ENCODE peak calls at places on chromosomes 11 and 22, in ten cellular contexts. One of them, this sample, is unnamed. For H3K4me1, the result is how much of the 10 kb centered on the place peaks cover.

GRCh38 chr11:113796663-113797259 is 17.2 kb downstream of the CLDN25 start:
- DNase-seq in left ventricle myocardium inferior: no peak
- DNase-seq in fibroblast of lung: peak
- DNase-seq in pancreas: peak
- DNase-seq in CD8-positive, alpha-beta T cell: no peak
- DNase-seq in heart left ventricle: no peak
- DNase-seq in mesenchymal stem cell: peak
- DNase-seq in mammary epithelial cell: peak
- DNase-seq in IMR-90: peak
- DNase-seq in CD8-positive, alpha-beta memory T cell: no peak
- DNase-seq in this sample: peak

GRCh38 chr11:8281266-8281665 is 17.6 kb upstream of the LMO1 start:
- DNase-seq in left ventricle myocardium inferior: no peak
- DNase-seq in fibroblast of lung: no peak
- DNase-seq in pancreas: no peak
- DNase-seq in CD8-positive, alpha-beta T cell: no peak
- DNase-seq in heart left ventricle: peak
- DNase-seq in mesenchymal stem cell: no peak
- DNase-seq in mammary epithelial cell: no peak
- DNase-seq in IMR-90: no peak
- DNase-seq in CD8-positive, alpha-beta memory T cell: no peak
- DNase-seq in this sample: no peak

GRCh38 chr11:129853508-129854228 is 38.0 kb downstream of the TMEM45B start:
- DNase-seq in left ventricle myocardium inferior: no peak
- DNase-seq in fibroblast of lung: peak
- DNase-seq in pancreas: peak
- DNase-seq in CD8-positive, alpha-beta T cell: peak
- DNase-seq in heart left ventricle: no peak
- DNase-seq in mesenchymal stem cell: peak
- DNase-seq in mammary epithelial cell: peak
- DNase-seq in IMR-90: peak
- DNase-seq in CD8-positive, alpha-beta memory T cell: peak
- DNase-seq in this sample: peak

GRCh38 chr11:35622070-35622469 is 3.8 kb downstream of the FJX1 start:
- DNase-seq in left ventricle myocardium inferior: no peak
- DNase-seq in fibroblast of lung: peak
- DNase-seq in pancreas: no peak
- DNase-seq in CD8-positive, alpha-beta T cell: no peak
- DNase-seq in heart left ventricle: no peak
- DNase-seq in mesenchymal stem cell: peak
- DNase-seq in mammary epithelial cell: peak
- DNase-seq in IMR-90: peak
- DNase-seq in CD8-positive, alpha-beta memory T cell: no peak
- DNase-seq in this sample: no peak

GRCh38 chr22:29205598-29206371 is at the start of gene EMID1:
- DNase-seq in left ventricle myocardium inferior: peak
- DNase-seq in fibroblast of lung: no peak
- DNase-seq in pancreas: peak
- DNase-seq in CD8-positive, alpha-beta T cell: no peak
- DNase-seq in heart left ventricle: no peak
- DNase-seq in mesenchymal stem cell: peak
- DNase-seq in mammary epithelial cell: no peak
- DNase-seq in IMR-90: peak
- DNase-seq in CD8-positive, alpha-beta memory T cell: no peak
- DNase-seq in this sample: peak

GRCh38 chr11:13963169-13963948 is 836 bp downstream of the SPON1 start:
- DNase-seq in left ventricle myocardium inferior: peak
- DNase-seq in fibroblast of lung: peak
- DNase-seq in pancreas: no peak
- DNase-seq in CD8-positive, alpha-beta T cell: no peak
- DNase-seq in heart left ventricle: no peak
- DNase-seq in mesenchymal stem cell: peak
- DNase-seq in mammary epithelial cell: no peak
- DNase-seq in IMR-90: peak
- DNase-seq in CD8-positive, alpha-beta memory T cell: peak
- DNase-seq in this sample: peak

GRCh38 chr11:113446112-113446511 is 29.1 kb downstream of the DRD2 start:
- DNase-seq in left ventricle myocardium inferior: no peak
- DNase-seq in fibroblast of lung: no peak
- DNase-seq in pancreas: no peak
- DNase-seq in CD8-positive, alpha-beta T cell: no peak
- DNase-seq in heart left ventricle: no peak
- DNase-seq in mesenchymal stem cell: peak
- DNase-seq in mammary epithelial cell: peak
- DNase-seq in IMR-90: no peak
- DNase-seq in CD8-positive, alpha-beta memory T cell: no peak
- DNase-seq in this sample: no peak

GRCh38 chr11:73225851-73226250 is 7.8 kb downstream of the P2RY2 start:
- DNase-seq in left ventricle myocardium inferior: no peak
- DNase-seq in fibroblast of lung: no peak
- DNase-seq in pancreas: no peak
- DNase-seq in CD8-positive, alpha-beta T cell: no peak
- DNase-seq in heart left ventricle: no peak
- DNase-seq in mesenchymal stem cell: no peak
- DNase-seq in mammary epithelial cell: no peak
- DNase-seq in IMR-90: no peak
- DNase-seq in CD8-positive, alpha-beta memory T cell: no peak
- DNase-seq in this sample: no peak

GRCh38 chr11:76471378-76471777 is 26.6 kb downstream of the EMSY start:
- DNase-seq in left ventricle myocardium inferior: no peak
- DNase-seq in fibroblast of lung: no peak
- DNase-seq in pancreas: no peak
- DNase-seq in CD8-positive, alpha-beta T cell: no peak
- DNase-seq in heart left ventricle: no peak
- DNase-seq in mesenchymal stem cell: no peak
- DNase-seq in mammary epithelial cell: no peak
- DNase-seq in IMR-90: no peak
- DNase-seq in CD8-positive, alpha-beta memory T cell: no peak
- DNase-seq in this sample: no peak

GRCh38 chr11:75733346-75734107 is 15.9 kb downstream of the MOGAT2 start:
- DNase-seq in left ventricle myocardium inferior: peak
- DNase-seq in fibroblast of lung: no peak
- DNase-seq in pancreas: no peak
- DNase-seq in CD8-positive, alpha-beta T cell: no peak
- DNase-seq in heart left ventricle: peak
- DNase-seq in mesenchymal stem cell: no peak
- DNase-seq in mammary epithelial cell: peak
- DNase-seq in IMR-90: no peak
- DNase-seq in CD8-positive, alpha-beta memory T cell: no peak
- DNase-seq in this sample: peak

GRCh38 chr11:4891996-4892640 is 10.4 kb downstream of the OR51T1 start:
- DNase-seq in left ventricle myocardium inferior: no peak
- DNase-seq in fibroblast of lung: peak
- DNase-seq in pancreas: no peak
- DNase-seq in CD8-positive, alpha-beta T cell: no peak
- DNase-seq in heart left ventricle: no peak
- DNase-seq in mesenchymal stem cell: peak
- DNase-seq in mammary epithelial cell: peak
- DNase-seq in IMR-90: peak
- DNase-seq in CD8-positive, alpha-beta memory T cell: no peak
- DNase-seq in this sample: no peak

GRCh38 chr22:43136255-43136654 is 6.9 kb downstream of the MCAT start:
- DNase-seq in left ventricle myocardium inferior: peak
- DNase-seq in fibroblast of lung: peak
- DNase-seq in pancreas: no peak
- DNase-seq in CD8-positive, alpha-beta T cell: peak
- DNase-seq in heart left ventricle: no peak
- DNase-seq in mesenchymal stem cell: peak
- DNase-seq in mammary epithelial cell: no peak
- DNase-seq in IMR-90: peak
- DNase-seq in CD8-positive, alpha-beta memory T cell: peak
- DNase-seq in this sample: no peak

DNA sequence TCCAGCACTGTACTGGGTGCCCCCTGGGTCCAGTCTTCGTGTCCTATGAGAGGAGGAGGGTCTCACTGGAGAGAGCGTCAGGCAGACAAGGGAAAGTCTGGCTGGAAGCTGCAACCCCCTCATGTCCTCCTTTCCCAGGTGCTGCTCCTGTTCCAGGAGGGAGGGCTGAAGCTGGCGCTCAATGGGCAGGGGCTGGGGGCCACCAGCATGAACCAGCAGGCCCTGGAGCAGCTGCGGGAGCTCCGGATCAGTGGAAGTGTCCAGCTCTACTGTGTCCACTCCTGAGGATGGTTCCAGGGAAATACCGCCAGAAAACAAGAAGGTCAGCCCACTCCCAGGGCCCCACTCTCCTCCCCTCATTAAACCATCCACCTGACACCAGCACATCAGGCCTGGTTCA is 10.2 kb downstream of the LGALS12 start:
- DNase-seq in left ventricle myocardium inferior: no peak
- DNase-seq in fibroblast of lung: no peak
- DNase-seq in pancreas: no peak
- DNase-seq in CD8-positive, alpha-beta T cell: no peak
- DNase-seq in heart left ventricle: no peak
- DNase-seq in mesenchymal stem cell: no peak
- DNase-seq in mammary epithelial cell: no peak
- DNase-seq in IMR-90: no peak
- DNase-seq in CD8-positive, alpha-beta memory T cell: no peak
- DNase-seq in this sample: no peak
- H3K4me1 ChIP-seq in left ventricle myocardium inferior: under half
- H3K4me1 ChIP-seq in fibroblast of lung: under half
- H3K4me1 ChIP-seq in pancreas: under half
- H3K4me1 ChIP-seq in CD8-positive, alpha-beta T cell: under half
- H3K4me1 ChIP-seq in heart left ventricle: under half
- H3K4me1 ChIP-seq in mesenchymal stem cell: under half
- H3K4me1 ChIP-seq in mammary epithelial cell: under half
- H3K4me1 ChIP-seq in IMR-90: under half
- H3K4me1 ChIP-seq in CD8-positive, alpha-beta memory T cell: under half
- H3K4me1 ChIP-seq in this sample: under half

DNA sequence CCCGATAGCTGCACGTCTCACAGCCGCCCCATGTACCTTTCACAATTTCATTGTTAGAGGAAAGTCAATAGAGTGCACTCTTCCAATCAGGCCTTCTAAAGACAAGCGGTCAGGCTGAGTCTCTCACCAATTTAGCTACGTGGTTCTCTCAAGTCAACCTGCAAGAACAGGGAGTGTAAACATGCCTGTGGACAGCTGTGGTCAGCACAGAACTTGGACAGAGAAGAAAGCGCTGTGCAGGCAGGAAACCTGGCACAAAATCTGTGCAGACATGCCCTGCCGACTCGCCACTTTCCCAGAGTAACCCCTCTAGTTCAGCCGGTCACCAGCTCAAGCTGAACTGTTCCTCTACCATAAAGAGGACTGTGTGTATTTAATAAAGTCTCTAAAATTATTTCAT is 39.5 kb downstream of the CHKA start:
- DNase-seq in left ventricle myocardium inferior: no peak
- DNase-seq in fibroblast of lung: peak
- DNase-seq in pancreas: peak
- DNase-seq in CD8-positive, alpha-beta T cell: no peak
- DNase-seq in heart left ventricle: no peak
- DNase-seq in mesenchymal stem cell: no peak
- DNase-seq in mammary epithelial cell: peak
- DNase-seq in IMR-90: no peak
- DNase-seq in CD8-positive, alpha-beta memory T cell: no peak
- DNase-seq in this sample: no peak
- H3K4me3 ChIP-seq in left ventricle myocardium inferior: no peak
- H3K4me3 ChIP-seq in fibroblast of lung: no peak
- H3K4me3 ChIP-seq in pancreas: no peak
- H3K4me3 ChIP-seq in CD8-positive, alpha-beta T cell: no peak
- H3K4me3 ChIP-seq in heart left ventricle: no peak
- H3K4me3 ChIP-seq in mesenchymal stem cell: no peak
- H3K4me3 ChIP-seq in mammary epithelial cell: no peak
- H3K4me3 ChIP-seq in IMR-90: no peak
- H3K4me3 ChIP-seq in CD8-positive, alpha-beta memory T cell: no peak
- H3K4me3 ChIP-seq in this sample: no peak

GRCh38 chr22:20550851-20551744 is 43.7 kb downstream of the MED15 start:
- DNase-seq in left ventricle myocardium inferior: no peak
- DNase-seq in fibroblast of lung: peak
- DNase-seq in pancreas: no peak
- DNase-seq in CD8-positive, alpha-beta T cell: peak
- DNase-seq in heart left ventricle: no peak
- DNase-seq in mesenchymal stem cell: peak
- DNase-seq in mammary epithelial cell: no peak
- DNase-seq in IMR-90: peak
- DNase-seq in CD8-positive, alpha-beta memory T cell: peak
- DNase-seq in this sample: no peak

GRCh38 chr22:20551805-20552449 is 44.5 kb downstream of the MED15 start:
- DNase-seq in left ventricle myocardium inferior: no peak
- DNase-seq in fibroblast of lung: no peak
- DNase-seq in pancreas: peak
- DNase-seq in CD8-positive, alpha-beta T cell: no peak
- DNase-seq in heart left ventricle: no peak
- DNase-seq in mesenchymal stem cell: no peak
- DNase-seq in mammary epithelial cell: no peak
- DNase-seq in IMR-90: no peak
- DNase-seq in CD8-positive, alpha-beta memory T cell: peak
- DNase-seq in this sample: no peak

GRCh38 chr22:20553947-20554741 is 46.7 kb downstream of the MED15 start:
- DNase-seq in left ventricle myocardium inferior: no peak
- DNase-seq in fibroblast of lung: no peak
- DNase-seq in pancreas: no peak
- DNase-seq in CD8-positive, alpha-beta T cell: no peak
- DNase-seq in heart left ventricle: no peak
- DNase-seq in mesenchymal stem cell: no peak
- DNase-seq in mammary epithelial cell: no peak
- DNase-seq in IMR-90: no peak
- DNase-seq in CD8-positive, alpha-beta memory T cell: no peak
- DNase-seq in this sample: no peak

GRCh38 chr22:20552450-20552894 is 45.1 kb downstream of the MED15 start:
- DNase-seq in left ventricle myocardium inferior: peak
- DNase-seq in fibroblast of lung: peak
- DNase-seq in pancreas: peak
- DNase-seq in CD8-positive, alpha-beta T cell: no peak
- DNase-seq in heart left ventricle: peak
- DNase-seq in mesenchymal stem cell: peak
- DNase-seq in mammary epithelial cell: no peak
- DNase-seq in IMR-90: peak
- DNase-seq in CD8-positive, alpha-beta memory T cell: no peak
- DNase-seq in this sample: no peak

DNA sequence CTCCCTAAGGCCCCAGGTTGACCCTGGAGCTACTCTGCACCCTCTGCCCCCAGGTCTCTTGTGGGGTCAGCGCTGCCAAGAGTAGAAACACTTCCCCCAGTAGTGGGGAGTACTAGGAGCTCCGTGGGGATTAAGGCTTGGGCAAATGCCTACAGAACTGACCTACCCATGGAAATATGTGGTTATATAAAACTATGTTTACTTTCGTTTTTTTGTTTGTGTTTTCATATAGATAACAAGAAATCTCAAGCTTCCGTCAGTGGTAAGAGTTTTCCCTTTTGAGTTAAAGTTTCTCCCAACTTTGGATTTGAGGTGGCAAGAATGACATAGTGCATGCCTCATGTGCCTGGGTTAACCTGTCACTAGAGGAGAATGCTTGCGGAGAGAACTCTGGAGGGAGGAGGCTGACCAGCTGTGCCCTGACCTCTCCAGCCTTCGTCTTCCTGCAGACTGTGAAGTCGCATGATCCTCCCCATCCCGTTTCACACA is 45.5 kb downstream of the MED15 start:
- DNase-seq in left ventricle myocardium inferior: no peak
- DNase-seq in fibroblast of lung: peak
- DNase-seq in pancreas: peak
- DNase-seq in CD8-positive, alpha-beta T cell: no peak
- DNase-seq in heart left ventricle: no peak
- DNase-seq in mesenchymal stem cell: peak
- DNase-seq in mammary epithelial cell: no peak
- DNase-seq in IMR-90: peak
- DNase-seq in CD8-positive, alpha-beta memory T cell: no peak
- DNase-seq in this sample: no peak
- H3K4me1 ChIP-seq in left ventricle myocardium inferior: half or more
- H3K4me1 ChIP-seq in fibroblast of lung: half or more
- H3K4me1 ChIP-seq in pancreas: under half
- H3K4me1 ChIP-seq in CD8-positive, alpha-beta T cell: half or more
- H3K4me1 ChIP-seq in heart left ventricle: under half
- H3K4me1 ChIP-seq in mesenchymal stem cell: half or more
- H3K4me1 ChIP-seq in mammary epithelial cell: under half
- H3K4me1 ChIP-seq in IMR-90: under half
- H3K4me1 ChIP-seq in CD8-positive, alpha-beta memory T cell: half or more
- H3K4me1 ChIP-seq in this sample: under half

GRCh38 chr11:66336234-66337102 is at the start of gene RIN1:
- DNase-seq in left ventricle myocardium inferior: no peak
- DNase-seq in fibroblast of lung: peak
- DNase-seq in pancreas: peak
- DNase-seq in CD8-positive, alpha-beta T cell: no peak
- DNase-seq in heart left ventricle: no peak
- DNase-seq in mesenchymal stem cell: peak
- DNase-seq in mammary epithelial cell: peak
- DNase-seq in IMR-90: peak
- DNase-seq in CD8-positive, alpha-beta memory T cell: peak
- DNase-seq in this sample: peak
- H3K4me3 ChIP-seq in left ventricle myocardium inferior: peak
- H3K4me3 ChIP-seq in fibroblast of lung: peak
- H3K4me3 ChIP-seq in pancreas: peak
- H3K4me3 ChIP-seq in CD8-positive, alpha-beta T cell: peak
- H3K4me3 ChIP-seq in heart left ventricle: peak
- H3K4me3 ChIP-seq in mesenchymal stem cell: peak
- H3K4me3 ChIP-seq in mammary epithelial cell: peak
- H3K4me3 ChIP-seq in IMR-90: peak
- H3K4me3 ChIP-seq in CD8-positive, alpha-beta memory T cell: peak
- H3K4me3 ChIP-seq in this sample: peak